ENCODE peak calls at places on chromosomes 3 and 15, in nine cellular contexts. S, P, G, T, K, N, M, X and L are unnamed samples.

GRCh38 chr15:58999694-59000093 is 12.2 kb downstream of the RNF111 start:
- DNase-seq in G (no peak), S (no peak), M (no peak), P (no peak), X (no peak), K (no peak), N (no peak), T (no peak), L (no peak)

GRCh38 chr15:99120050-99120777 is 15.3 kb downstream of the SYNM start:
- DNase-seq in G (no peak), M (no peak), X (no peak), T (no peak), S (no peak), N (no peak), P (no peak), K (no peak), L (no peak)

GRCh38 chr3:66499881-66500574 is 794 bp downstream of the LRIG1 start:
- DNase-seq in N (peak; percentile 25), S (peak; percentile 87), M (no peak), T (no peak), K (no peak), X (no peak), P (no peak), G (no peak), L (no peak)

GRCh38 chr15:44094776-44095175 is 100.3 kb downstream of the FRMD5 start:
- DNase-seq in K (no peak), M (no peak), S (peak; percentile 63), G (no peak), T (peak; percentile 81), X (no peak), N (no peak), P (no peak), L (no peak)

GRCh38 chr3:145557405-145557804 is 603.6 kb downstream of the PLOD2 start:
- DNase-seq in S (no peak), K (no peak), N (no peak), M (no peak), G (no peak), T (peak; percentile 71), P (no peak), X (no peak), L (no peak)

GRCh38 chr3:49563766-49564165 is 9.5 kb downstream of the BSN start:
- DNase-seq in T (no peak), S (no peak), N (no peak), K (no peak), G (no peak), M (no peak), P (no peak), X (no peak), L (no peak)

GRCh38 chr3:10817506-10817905 is 1.5 kb downstream of the SLC6A11 start:
- DNase-seq in N (no peak), S (no peak), M (no peak), X (no peak), P (no peak), K (no peak), G (peak; percentile 47), T (no peak), L (no peak)

GRCh38 chr15:61051570-61052031 is 177.5 kb downstream of the RORA start:
- DNase-seq in G (no peak), X (no peak), M (peak; percentile 34), P (no peak), N (no peak), S (peak; percentile 81), T (peak; percentile 82), K (no peak), L (no peak)

GRCh38 chr15:58463815-58464697 is 32.3 kb downstream of the LIPC start:
- DNase-seq in M (no peak), K (no peak), X (no peak), S (no peak), G (no peak), P (no peak), N (peak; percentile 10), T (no peak), L (no peak)

GRCh38 chr15:65086680-65087111 is 10.2 kb downstream of the KBTBD13 start:
- DNase-seq in N (no peak), X (no peak), T (peak; percentile 7), M (peak; percentile 55), S (peak; percentile 87), K (no peak), P (no peak), G (no peak), L (no peak)

GRCh38 chr15:77419050-77419835 is 661 bp downstream of the PEAK1 start:
- DNase-seq in K (no peak), N (peak; percentile 51), S (peak; percentile 82), P (peak; percentile 12), G (no peak), T (peak; percentile 18), X (peak; percentile 24), M (peak; percentile 19), L (peak; percentile 56)

GRCh38 chr3:145183261-145183660 is 977.7 kb downstream of the PLOD2 start:
- DNase-seq in T (no peak), G (no peak), P (no peak), M (no peak), X (no peak), N (no peak), S (no peak), K (no peak), L (no peak)

GRCh38 chr3:44198957-44199269 is 42.8 kb upstream of the TOPAZ1 start:
- DNase-seq in X (no peak), T (no peak), P (no peak), G (no peak), S (peak; percentile 83), M (no peak), K (no peak), N (no peak), L (no peak)

GRCh38 chr3:44198265-44198956 is 43.3 kb upstream of the TOPAZ1 start:
- DNase-seq in P (peak; percentile 54), T (peak; percentile 63), N (peak; percentile 58), G (peak; percentile 70), M (peak; percentile 57), X (peak; percentile 19), S (peak; percentile 85), K (peak; percentile 56), L (peak; percentile 41)
- H3K27ac ChIP-seq in P (no peak overlapping the region), T (no peak overlapping the region), N (no peak overlapping the region), G (no peak overlapping the region), M (no peak overlapping the region), X (no peak overlapping the region), S (no peak overlapping the region), K (no peak overlapping the region), L (no peak overlapping the region)

DNA sequence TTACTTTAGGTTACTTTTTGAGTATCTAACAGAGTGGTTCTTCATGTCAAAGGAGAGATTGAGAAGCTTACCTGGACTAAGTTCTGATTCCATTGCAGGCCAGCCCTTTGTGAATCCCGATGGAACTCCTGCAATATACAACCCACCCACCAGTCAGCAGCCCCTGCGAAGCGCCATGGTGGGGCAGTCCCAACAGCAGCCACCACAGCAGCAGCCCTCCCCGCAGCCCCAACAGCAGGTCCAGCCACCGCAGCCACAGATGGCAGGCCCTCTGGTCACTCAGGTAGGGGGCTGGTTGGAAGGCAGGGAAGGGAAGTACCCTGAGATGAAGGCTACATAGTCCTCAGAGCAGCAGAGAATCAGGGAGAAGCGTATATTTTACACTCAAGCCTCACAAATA is 97.8 kb downstream of the ARPP21 start:
- DNase-seq in M (no peak), N (no peak), K (no peak), X (no peak), T (no peak), S (no peak), G (no peak), P (no peak), L (no peak)
- H3K27ac ChIP-seq in M (no peak overlapping the region), N (no peak overlapping the region), K (no peak overlapping the region), X (no peak overlapping the region), T (no peak overlapping the region), S (no peak overlapping the region), G (no peak overlapping the region), P (no peak overlapping the region), L (peak overlapping the region; percentile 79)

GRCh38 chr15:66755298-66756068 is 53.4 kb downstream of the SMAD6 start:
- DNase-seq in P (no peak), M (no peak), X (no peak), N (no peak), S (no peak), T (no peak), G (no peak), K (no peak), L (no peak)
- H3K27ac ChIP-seq in P (no peak overlapping the region), M (peak overlapping the region; percentile 73), X (no peak overlapping the region), N (no peak overlapping the region), S (no peak overlapping the region), T (no peak overlapping the region), G (no peak overlapping the region), K (no peak overlapping the region), L (no peak overlapping the region)

GRCh38 chr15:40249477-40250303 is 10.8 kb downstream of the PAK6 start:
- DNase-seq in K (no peak), X (no peak), S (peak; percentile 94), N (no peak), G (no peak), M (peak; percentile 66), P (no peak), T (no peak), L (peak; percentile 31)

GRCh38 chr15:40245666-40246065 is 6.8 kb downstream of the PAK6 start:
- DNase-seq in N (no peak), P (no peak), X (no peak), S (peak; percentile 53), M (no peak), T (no peak), G (no peak), K (no peak), L (no peak)

GRCh38 chr15:40246496-40247275 is 7.8 kb downstream of the PAK6 start:
- DNase-seq in S (peak; percentile 69), K (no peak), X (no peak), M (no peak), P (no peak), N (no peak), G (no peak), T (no peak), L (no peak)

GRCh38 chr15:40248006-40248783 is 9.3 kb downstream of the PAK6 start:
- DNase-seq in S (peak; percentile 76), N (no peak), X (no peak), P (no peak), M (no peak), K (no peak), G (no peak), T (no peak), L (no peak)

DNA sequence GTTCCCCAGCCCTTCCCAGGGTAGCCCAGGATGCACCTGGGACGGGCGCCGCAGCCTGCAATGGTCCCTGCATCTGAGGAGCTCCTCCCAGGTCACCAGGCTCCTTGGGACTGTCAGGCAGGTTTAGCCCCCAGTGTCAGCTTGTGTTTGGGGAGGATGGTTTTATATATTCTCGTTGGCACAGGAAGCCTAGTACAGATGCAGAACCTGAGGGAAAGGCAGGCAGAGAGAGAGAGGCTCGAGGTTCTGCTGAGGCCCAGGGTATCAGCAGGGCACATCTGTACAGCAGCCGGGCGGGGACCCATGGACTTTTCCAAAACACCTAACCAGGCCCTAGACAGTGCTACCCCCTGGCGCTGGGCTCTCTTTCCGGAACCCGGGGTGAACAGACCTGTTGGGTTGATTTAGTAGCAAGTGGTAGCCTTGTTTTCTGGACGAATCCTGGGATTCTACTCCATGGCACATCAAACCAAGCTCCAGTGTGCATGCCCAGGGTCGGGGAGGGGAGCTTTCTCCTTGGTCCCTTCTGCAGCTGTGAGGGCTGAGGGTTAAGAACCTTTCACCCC is 8.6 kb downstream of the PAK6 start:
- DNase-seq in N (no peak), S (peak; percentile 83), X (no peak), P (no peak), M (no peak), T (no peak), G (no peak), K (no peak), L (no peak)
- H3K27ac ChIP-seq in N (no peak overlapping the region), S (no peak overlapping the region), X (no peak overlapping the region), P (no peak overlapping the region), M (no peak overlapping the region), T (no peak overlapping the region), G (no peak overlapping the region), K (no peak overlapping the region), L (no peak overlapping the region)